ENCODE peak calls at places on chromosomes 1 and 21, in five cellular contexts. D, J, H, R and S are unnamed samples.

GRCh38 chr1:1561801-1562470 is 12.7 kb downstream of the SSU72 start:
- DNase-seq in D (no peak), J (no peak), H (no peak), R (no peak), S (no peak)

GRCh38 chr21:46542588-46543092 is 62.2 kb downstream of the S100B start:
- DNase-seq in D (no peak), J (no peak), H (no peak), R (no peak), S (no peak)

GRCh38 chr1:155085504-155086181 is 7.0 kb downstream of the EFNA3 start:
- DNase-seq in D (no peak), J (no peak), H (no peak), R (peak), S (no peak)

GRCh38 chr1:226863446-226863845 is 7.0 kb upstream of the PSEN2 start:
- DNase-seq in D (no peak), J (peak), H (no peak), R (no peak), S (no peak)

GRCh38 chr1:240111558-240111957 is 19.9 kb downstream of the FMN2 start:
- DNase-seq in D (no peak), J (no peak), H (no peak), R (no peak), S (no peak)

GRCh38 chr1:10181154-10181553 is 29.2 kb upstream of the KIF1B start:
- DNase-seq in D (no peak), J (peak), H (no peak), R (no peak), S (no peak)

GRCh38 chr1:178645157-178645825 is 79.8 kb upstream of the RALGPS2 start:
- DNase-seq in D (no peak), J (no peak), H (peak), R (no peak), S (no peak)

GRCh38 chr1:93768380-93768863 is 86.8 kb upstream of the BCAR3 start:
- DNase-seq in D (no peak), J (no peak), H (no peak), R (no peak), S (no peak)

GRCh38 chr1:109156916-109157385 is 43.0 kb downstream of the ELAPOR1 start:
- DNase-seq in D (no peak), J (no peak), H (no peak), R (no peak), S (no peak)

GRCh38 chr1:90723561-90724108 is 6.5 kb upstream of the BARHL2 start:
- DNase-seq in D (no peak), J (no peak), H (no peak), R (no peak), S (no peak)

GRCh38 chr1:73948021-73948420 is 250.0 kb downstream of the LRRIQ3 start:
- DNase-seq in D (no peak), J (no peak), H (no peak), R (no peak), S (no peak)

GRCh38 chr1:232752365-232752764 is 52.9 kb upstream of the MAP10 start:
- DNase-seq in D (no peak), J (no peak), H (no peak), R (no peak), S (no peak)

GRCh38 chr1:85328713-85329376 is 52.4 kb upstream of the BCL10 start:
- DNase-seq in D (no peak), J (peak), H (peak), R (no peak), S (peak)

GRCh38 chr1:61210435-61211012 is 128.2 kb downstream of the NFIA start:
- DNase-seq in D (no peak), J (no peak), H (no peak), R (no peak), S (no peak)

GRCh38 chr1:54425152-54425584 is 19.0 kb upstream of the SSBP3 start:
- DNase-seq in D (peak), J (no peak), H (no peak), R (no peak), S (no peak)

GRCh38 chr1:10615336-10615735 is 140.6 kb downstream of the PEX14 start:
- DNase-seq in D (peak), J (no peak), H (no peak), R (no peak), S (no peak)

GRCh38 chr1:186762653-186763052 is 66.1 kb upstream of the PLA2G4A start:
- DNase-seq in D (no peak), J (no peak), H (no peak), R (no peak), S (no peak)

GRCh38 chr1:75672528-75673393 is 51.7 kb upstream of the ACADM start:
- DNase-seq in D (no peak), J (peak), H (no peak), R (no peak), S (peak)

GRCh38 chr1:206932271-206932670 is 10.5 kb upstream of the FCMR start:
- DNase-seq in D (no peak), J (no peak), H (no peak), R (no peak), S (no peak)

GRCh38 chr1:212980123-212980800 is 29.9 kb downstream of the VASH2 start:
- DNase-seq in D (no peak), J (no peak), H (peak), R (no peak), S (peak)

GRCh38 chr1:87790756-87791155 is 462.1 kb downstream of the LMO4 start:
- DNase-seq in D (no peak), J (no peak), H (no peak), R (no peak), S (no peak)

GRCh38 chr21:35508389-35508888 is 459.3 kb upstream of the RUNX1 start:
- DNase-seq in D (no peak), J (peak), H (peak), R (peak), S (peak)

GRCh38 chr1:177190308-177190970 is 19.7 kb downstream of the BRINP2 start:
- DNase-seq in D (no peak), J (no peak), H (no peak), R (no peak), S (no peak)

GRCh38 chr1:205849619-205850355 is at the start of gene PM20D1:
- DNase-seq in D (peak), J (no peak), H (no peak), R (peak), S (peak)

GRCh38 chr1:12285496-12286143 is 55.8 kb downstream of the VPS13D start:
- DNase-seq in D (no peak), J (no peak), H (no peak), R (no peak), S (no peak)

GRCh38 chr1:51690285-51690961 is 73.5 kb downstream of the OSBPL9 start:
- DNase-seq in D (no peak), J (peak), H (no peak), R (no peak), S (peak)

GRCh38 chr1:3727825-3728776 is 24.1 kb upstream of the CCDC27 start:
- DNase-seq in D (no peak), J (no peak), H (no peak), R (no peak), S (no peak)

GRCh38 chr1:236753554-236753953 is 41.5 kb upstream of the MTR start:
- DNase-seq in D (no peak), J (no peak), H (peak), R (no peak), S (no peak)

GRCh38 chr21:45363921-45364463 is 41.0 kb upstream of the COL18A1 start:
- DNase-seq in D (peak), J (peak), H (no peak), R (peak), S (peak)

GRCh38 chr21:42750737-42751530 is 97.5 kb downstream of the PDE9A start:
- DNase-seq in D (no peak), J (no peak), H (no peak), R (no peak), S (no peak)

GRCh38 chr21:38489283-38489677 is 9.0 kb downstream of the ERG start:
- DNase-seq in D (no peak), J (no peak), H (no peak), R (no peak), S (no peak)

GRCh38 chr21:38487906-38488639 is 10.2 kb downstream of the ERG start:
- DNase-seq in D (no peak), J (no peak), H (no peak), R (no peak), S (no peak)

GRCh38 chr21:38489729-38490128 is 8.5 kb downstream of the ERG start:
- DNase-seq in D (no peak), J (no peak), H (no peak), R (no peak), S (no peak)

GRCh38 chr21:38490411-38491020 is 7.8 kb downstream of the ERG start:
- DNase-seq in D (no peak), J (no peak), H (no peak), R (no peak), S (no peak)

GRCh38 chr21:38488640-38489282 is 9.5 kb downstream of the ERG start:
- DNase-seq in D (no peak), J (no peak), H (no peak), R (no peak), S (no peak)
- H3K4me3 ChIP-seq in D (no peak), J (no peak), H (no peak), R (no peak), S (no peak)

DNA sequence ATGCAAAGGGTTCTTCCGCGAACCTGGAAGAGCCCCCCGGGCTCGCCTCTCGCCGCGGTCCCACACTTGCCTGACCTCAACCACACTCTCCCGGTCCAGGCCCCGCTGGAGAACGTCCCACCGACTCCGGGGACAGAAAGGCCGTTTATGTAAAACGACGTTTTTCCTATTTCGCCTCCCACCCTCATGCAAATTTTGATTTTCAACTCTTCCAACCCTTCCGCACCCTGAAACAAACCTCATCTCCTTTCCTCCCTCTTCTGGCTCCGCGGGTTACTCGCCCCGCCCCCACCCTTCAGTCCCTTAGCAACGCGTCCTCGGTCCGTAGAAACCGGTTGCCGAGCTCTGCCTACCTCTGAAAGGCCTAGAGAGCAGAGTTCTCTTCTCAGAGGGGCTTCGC is at the start of gene C1orf141:
- DNase-seq in D (no peak), J (no peak), H (peak), R (no peak), S (no peak)
- H3K4me3 ChIP-seq in D (peak), J (no peak), H (no peak), R (no peak), S (no peak)

GRCh38 chr1:197146108-197147095 is at the start of gene ASPM:
- DNase-seq in D (peak), J (peak), H (peak), R (peak), S (peak)

GRCh38 chr1:197149340-197149739 is 2.9 kb upstream of the ASPM start:
- DNase-seq in D (no peak), J (no peak), H (no peak), R (no peak), S (no peak)

GRCh38 chr1:197145451-197146029 is 929 bp downstream of the ASPM start:
- DNase-seq in D (no peak), J (no peak), H (no peak), R (no peak), S (no peak)

GRCh38 chr1:197141556-197141955 is 4.9 kb downstream of the ASPM start:
- DNase-seq in D (no peak), J (no peak), H (no peak), R (no peak), S (no peak)

GRCh38 chr1:197144570-197145325 is 1.7 kb downstream of the ASPM start:
- DNase-seq in D (no peak), J (no peak), H (no peak), R (no peak), S (no peak)
- H3K4me3 ChIP-seq in D (peak), J (peak), H (peak), R (no peak), S (peak)

GRCh38 chr1:243251544-243251943 is 3.5 kb downstream of the CEP170 start:
- DNase-seq in D (no peak), J (no peak), H (no peak), R (no peak), S (no peak)
- H3K4me3 ChIP-seq in D (no peak), J (no peak), H (no peak), R (no peak), S (peak)

DNA sequence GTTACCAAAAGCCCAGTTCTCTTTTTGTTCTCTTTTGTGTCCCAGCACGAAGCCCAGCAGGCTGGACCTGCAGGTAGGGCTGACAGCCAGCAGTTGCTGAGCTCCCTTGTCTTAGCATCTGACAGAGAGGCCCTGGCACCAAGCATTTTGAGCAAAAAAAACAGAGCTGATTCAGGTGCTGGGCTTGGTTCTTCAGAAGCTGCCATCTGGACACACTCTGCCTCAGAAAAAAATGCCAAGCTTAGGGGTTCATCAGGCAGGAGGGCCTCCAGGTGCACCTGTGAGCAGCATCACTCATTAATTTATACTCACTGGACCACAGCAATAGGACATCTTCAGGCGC is 167.1 kb upstream of the PLD5 start:
- DNase-seq in D (no peak), J (no peak), H (no peak), R (no peak), S (no peak)
- H3K4me3 ChIP-seq in D (no peak), J (no peak), H (no peak), R (no peak), S (no peak)